ENCODE peak calls at places on chromosomes 7 and 10, in six cellular contexts. J, V, Z, K, H and R are unnamed samples.

GRCh38 chr7:101330011-101330484 is 8.4 kb upstream of the IFT22 start:
- DNase-seq in H (no peak), K (no peak), J (no peak), Z (peak), V (no peak), R (no peak)

GRCh38 chr7:9890092-9890491 is 1083.6 kb upstream of the PHF14 start:
- DNase-seq in Z (no peak), K (no peak), J (no peak), H (no peak), V (no peak), R (no peak)

GRCh38 chr10:61257956-61258496 is 195.2 kb downstream of the TMEM26 start:
- DNase-seq in V (no peak), J (no peak), H (no peak), Z (no peak), K (peak), R (no peak)

GRCh38 chr10:48493083-48493871 is 111.6 kb downstream of the ARHGAP22 start:
- DNase-seq in V (no peak), J (no peak), Z (no peak), K (no peak), H (no peak), R (no peak)

GRCh38 chr7:30983042-30983913 is 19.5 kb downstream of the GHRHR start:
- DNase-seq in V (peak), Z (peak), H (peak), J (peak), K (peak), R (peak)

GRCh38 chr7:112484671-112485097 is 3.9 kb downstream of the LSMEM1 start:
- DNase-seq in V (no peak), H (no peak), J (no peak), Z (peak), K (peak), R (no peak)

GRCh38 chr10:3151889-3152565 is 20.6 kb downstream of the PITRM1 start:
- DNase-seq in H (no peak), Z (no peak), K (no peak), V (no peak), J (no peak), R (no peak)

GRCh38 chr10:76122056-76122455 is 690.6 kb downstream of the LRMDA start:
- DNase-seq in V (no peak), J (no peak), Z (no peak), K (no peak), H (no peak), R (no peak)

GRCh38 chr7:141076377-141076776 is 2.5 kb downstream of the TMEM178B start:
- DNase-seq in K (no peak), J (no peak), H (no peak), V (no peak), Z (no peak), R (no peak)